ENCODE peak calls at places on chromosomes 11 and 22, in eight cellular contexts. W is prostate gland; F is Panc1; Z is CD8-positive, alpha-beta memory T cell; L is lung; A is right atrium auricular region; P is CD8-positive, alpha-beta T cell; H is colonic mucosa. B is an unnamed sample.

GRCh38 chr11:125218336-125218735 is 53.8 kb downstream of the PKNOX2 start:
- DNase-seq in L (no peak), Z (no peak), H (no peak), F (no peak), A (no peak), P (no peak), W (no peak), B (no peak)

GRCh38 chr11:1844221-1845094 is 5.7 kb downstream of the TNNI2 start:
- DNase-seq in A (peak; percentile 80), H (peak; percentile 70), L (no peak), F (no peak), P (peak; percentile 76), W (no peak), Z (peak; percentile 46), B (peak; percentile 54)

GRCh38 chr11:121722431-121723256 is 269.9 kb upstream of the SORL1-AS1 start:
- DNase-seq in H (peak; percentile 39), Z (no peak), L (peak; percentile 44), W (peak; percentile 42), A (peak; percentile 92), F (no peak), P (no peak), B (peak; percentile 80)

GRCh38 chr22:32341122-32341740 is 16.4 kb upstream of the RFPL3 start:
- DNase-seq in A (peak; percentile 50), H (no peak), L (no peak), F (no peak), W (no peak), P (no peak), Z (no peak), B (no peak)

GRCh38 chr11:72668645-72669347 is 5.4 kb downstream of the PDE2A start:
- DNase-seq in H (no peak), P (no peak), F (no peak), A (no peak), W (no peak), Z (no peak), L (no peak), B (no peak)

GRCh38 chr11:122189259-122189658 is 73.2 kb upstream of the BLID start:
- DNase-seq in Z (no peak), F (peak; percentile 95), L (no peak), A (no peak), H (no peak), W (no peak), P (no peak), B (no peak)

GRCh38 chr11:110857885-110858555 is 145.8 kb upstream of the ARHGAP20 start:
- DNase-seq in L (no peak), P (no peak), W (no peak), A (no peak), F (no peak), H (peak; percentile 38), Z (no peak), B (no peak)

GRCh38 chr11:44694443-44694842 is 32.3 kb upstream of the TSPAN18 start:
- DNase-seq in H (no peak), F (no peak), L (no peak), P (no peak), W (no peak), A (no peak), Z (no peak), B (no peak)

GRCh38 chr22:37254206-37254866 is 10.3 kb upstream of the RAC2 start:
- DNase-seq in Z (no peak), F (no peak), L (no peak), P (no peak), A (no peak), H (no peak), W (no peak), B (no peak)

DNA sequence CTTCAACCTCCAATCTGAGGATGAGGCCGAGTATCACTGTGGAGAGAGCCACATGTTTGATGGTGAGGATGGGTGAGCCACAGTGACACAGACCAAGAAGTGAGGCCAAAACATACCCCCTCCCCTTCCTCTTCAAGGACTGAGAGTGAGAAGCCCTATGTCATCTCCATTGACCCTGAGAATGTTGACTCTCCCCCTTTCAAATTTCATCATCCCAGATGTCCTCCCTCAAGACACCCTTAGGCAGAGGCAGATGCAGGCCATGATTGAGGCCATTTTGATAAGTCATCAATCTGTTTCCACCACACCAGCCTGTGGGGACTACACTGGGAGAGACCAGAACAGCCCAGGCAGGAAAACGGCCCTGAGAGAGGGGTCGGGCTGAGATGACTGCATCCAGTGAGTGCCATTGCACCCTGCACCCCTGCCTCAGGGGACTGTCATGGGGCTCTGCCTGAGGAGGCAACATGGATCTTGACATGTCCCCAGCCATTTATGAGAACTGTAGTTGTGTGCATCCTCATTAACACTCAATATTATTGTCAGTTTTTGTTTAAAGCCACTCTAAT is 84.2 kb upstream of the IGLL5 start:
- DNase-seq in F (no peak), L (no peak), P (peak; percentile 45), Z (no peak), A (no peak), H (no peak), W (no peak), B (no peak)
- H3K36me3 ChIP-seq in F (no peaks in the 10 kb centered on the region), L (no peaks in the 10 kb centered on the region), P (no peaks in the 10 kb centered on the region), Z (no peaks in the 10 kb centered on the region), A (no peaks in the 10 kb centered on the region), H (no peaks in the 10 kb centered on the region), W (no peaks in the 10 kb centered on the region), B (no peaks in the 10 kb centered on the region)

DNA sequence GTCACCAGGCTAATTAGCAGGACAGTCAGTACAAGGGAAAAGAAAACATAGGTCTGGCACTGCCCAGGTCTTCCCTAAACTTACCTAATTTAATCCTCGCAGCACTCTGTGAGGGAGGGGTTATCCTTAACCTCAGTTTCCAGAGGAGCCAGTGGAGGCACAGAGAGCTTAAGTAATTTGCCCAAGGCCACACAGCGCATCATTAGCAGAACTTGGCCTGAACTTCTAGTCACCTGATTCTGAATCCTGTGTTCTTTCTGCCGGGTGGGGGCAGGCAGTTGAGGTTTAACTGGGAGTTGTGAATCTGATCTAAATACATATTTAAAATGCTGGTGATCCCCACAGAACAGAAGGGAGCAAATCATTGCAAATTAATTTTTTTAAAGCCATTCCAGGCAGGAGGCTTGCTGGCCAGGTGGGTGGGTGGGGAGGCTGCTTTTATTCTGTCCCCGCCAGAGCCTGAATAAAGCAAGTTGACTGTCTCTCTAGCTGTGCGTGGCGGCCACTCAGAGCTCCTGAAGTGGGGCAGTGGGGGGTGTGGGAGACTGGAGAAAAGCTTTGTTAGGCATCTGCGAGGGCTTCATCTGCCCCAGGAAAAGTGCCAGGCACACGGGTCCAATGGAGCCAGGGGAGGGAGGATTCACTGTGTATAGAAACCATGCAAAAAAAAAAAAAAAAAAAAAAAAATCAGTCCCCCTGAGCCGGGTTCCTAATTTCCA is 66.1 kb downstream of the NFAM1 start:
- DNase-seq in W (no peak), F (no peak), L (no peak), A (no peak), H (no peak), Z (no peak), P (no peak), B (no peak)
- H3K4me1 ChIP-seq in W (peaks cover 19% of the 10 kb centered on the region), F (peaks cover 23% of the 10 kb centered on the region), L (no peaks in the 10 kb centered on the region), A (no peaks in the 10 kb centered on the region), H (no peaks in the 10 kb centered on the region), Z (peaks cover 18% of the 10 kb centered on the region), P (peaks cover 18% of the 10 kb centered on the region), B (peaks cover 27% of the 10 kb centered on the region)

DNA sequence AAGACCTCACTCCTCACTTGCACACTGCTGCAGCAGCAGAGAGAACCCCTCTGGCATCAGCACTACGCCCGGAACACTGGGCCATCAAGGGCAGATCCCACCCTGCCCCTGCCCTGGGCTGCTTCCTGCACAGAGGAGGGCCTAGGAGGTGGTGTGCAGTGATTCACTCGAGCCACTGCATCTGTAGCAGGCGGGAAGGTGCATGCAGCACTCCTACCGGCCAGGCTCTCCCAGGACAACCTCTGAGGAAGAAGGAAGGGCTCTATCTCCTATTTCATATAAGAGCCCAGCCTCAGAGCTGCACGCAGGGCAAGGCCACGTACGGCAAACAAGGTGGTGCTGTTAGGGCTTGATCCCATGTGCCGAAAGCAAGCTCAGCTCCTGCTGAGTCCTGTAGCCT is 14.2 kb downstream of the RANGAP1 start:
- DNase-seq in A (no peak), Z (no peak), P (no peak), W (no peak), F (no peak), L (no peak), H (no peak), B (no peak)
- H3K36me3 ChIP-seq in A (peaks cover 75% of the 10 kb centered on the region), Z (peaks cover 54% of the 10 kb centered on the region), P (peaks cover 52% of the 10 kb centered on the region), W (peaks cover 13% of the 10 kb centered on the region), F (peaks cover 8% of the 10 kb centered on the region), L (peaks cover 26% of the 10 kb centered on the region), H (peaks cover 4% of the 10 kb centered on the region), B (peaks cover 100% of the 10 kb centered on the region)

GRCh38 chr11:14756349-14756748 is 112.7 kb downstream of the PDE3B start:
- DNase-seq in Z (no peak), L (no peak), P (no peak), A (no peak), W (no peak), H (no peak), F (no peak), B (no peak)
- H3K4me1 ChIP-seq in Z (peaks cover 41% of the 10 kb centered on the region), L (peaks cover 3% of the 10 kb centered on the region), P (peaks cover 47% of the 10 kb centered on the region), A (no peaks in the 10 kb centered on the region), W (no peaks in the 10 kb centered on the region), H (no peaks in the 10 kb centered on the region), F (peaks cover 6% of the 10 kb centered on the region), B (no peaks in the 10 kb centered on the region)

DNA sequence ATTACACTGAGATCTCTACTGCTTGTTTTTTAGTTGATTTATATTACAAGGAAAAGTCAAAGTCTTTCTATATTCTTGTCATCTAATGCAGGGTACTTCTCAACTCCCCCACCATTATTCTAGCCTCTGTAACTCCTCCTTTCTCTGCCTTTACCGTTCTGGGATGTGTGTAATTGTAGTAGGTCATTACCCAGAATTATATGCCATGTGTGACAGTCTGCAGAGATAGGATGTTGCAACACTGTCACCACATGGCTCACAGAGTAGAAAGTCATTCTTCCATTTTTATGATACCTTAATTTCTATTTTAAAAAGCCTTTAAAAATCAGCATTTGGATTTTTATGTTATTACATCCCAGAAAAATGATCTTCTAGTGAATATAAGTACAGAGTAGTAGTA is 32.7 kb downstream of the ZNF143 start:
- DNase-seq in F (no peak), P (no peak), A (no peak), H (no peak), L (no peak), Z (no peak), W (no peak), B (no peak)
- H3K36me3 ChIP-seq in F (no peaks in the 10 kb centered on the region), P (peaks cover 27% of the 10 kb centered on the region), A (peaks cover 60% of the 10 kb centered on the region), H (peaks cover 7% of the 10 kb centered on the region), L (peaks cover 50% of the 10 kb centered on the region), Z (peaks cover 31% of the 10 kb centered on the region), W (no peaks in the 10 kb centered on the region), B (peaks cover 11% of the 10 kb centered on the region)

GRCh38 chr11:63877658-63878241 is 38.8 kb downstream of the MARK2 start:
- DNase-seq in W (no peak), P (no peak), H (no peak), L (no peak), F (no peak), A (no peak), Z (no peak), B (no peak)
- H3K4me1 ChIP-seq in W (peaks cover 19% of the 10 kb centered on the region), P (peaks cover 73% of the 10 kb centered on the region), H (peaks cover 18% of the 10 kb centered on the region), L (peaks cover 19% of the 10 kb centered on the region), F (peaks cover 4% of the 10 kb centered on the region), A (no peaks in the 10 kb centered on the region), Z (peaks cover 55% of the 10 kb centered on the region), B (peaks cover 78% of the 10 kb centered on the region)

B was measured in heart right ventricle.